ENCODE peak calls at places on chromosomes 11 and 22, in six cellular contexts. One of them, this sample, is unnamed.

GRCh38 chr11:94928146-94928995 is 45.0 kb downstream of the CWC15 start:
- DNase-seq in OCI-LY7: no peak
- DNase-seq in HFFc6: no peak
- DNase-seq in IMR-90: no peak
- DNase-seq in esophagus squamous epithelium: no peak
- DNase-seq in CD4-positive, alpha-beta T cell: no peak
- DNase-seq in this sample: no peak

GRCh38 chr22:24096401-24097115 is 84.7 kb upstream of the SUSD2 start:
- DNase-seq in CD4-positive, alpha-beta T cell: no peak
- DNase-seq in esophagus squamous epithelium: no peak
- DNase-seq in HFFc6: no peak
- DNase-seq in IMR-90: no peak
- DNase-seq in OCI-LY7: no peak
- DNase-seq in this sample: no peak

GRCh38 chr11:119788911-119789560 is 60.0 kb upstream of the NECTIN1 start:
- DNase-seq in HFFc6: no peak
- DNase-seq in OCI-LY7: no peak
- DNase-seq in IMR-90: no peak
- DNase-seq in CD4-positive, alpha-beta T cell: no peak
- DNase-seq in esophagus squamous epithelium: no peak
- DNase-seq in this sample: no peak

GRCh38 chr11:123509737-123510578 is 79.9 kb downstream of the GRAMD1B start:
- DNase-seq in CD4-positive, alpha-beta T cell: no peak
- DNase-seq in esophagus squamous epithelium: no peak
- DNase-seq in HFFc6: peak
- DNase-seq in OCI-LY7: no peak
- DNase-seq in IMR-90: peak
- DNase-seq in this sample: peak

GRCh38 chr11:1202776-1203504 is 19.9 kb upstream of the MUC5B start:
- DNase-seq in HFFc6: no peak
- DNase-seq in IMR-90: peak
- DNase-seq in OCI-LY7: peak
- DNase-seq in esophagus squamous epithelium: no peak
- DNase-seq in CD4-positive, alpha-beta T cell: peak
- DNase-seq in this sample: peak

GRCh38 chr11:12787847-12788246 is 113.6 kb downstream of the TEAD1 start:
- DNase-seq in esophagus squamous epithelium: no peak
- DNase-seq in HFFc6: peak
- DNase-seq in CD4-positive, alpha-beta T cell: no peak
- DNase-seq in IMR-90: peak
- DNase-seq in OCI-LY7: no peak
- DNase-seq in this sample: no peak

GRCh38 chr11:34750692-34751405 is 130.0 kb downstream of the EHF start:
- DNase-seq in esophagus squamous epithelium: no peak
- DNase-seq in CD4-positive, alpha-beta T cell: no peak
- DNase-seq in HFFc6: no peak
- DNase-seq in OCI-LY7: no peak
- DNase-seq in IMR-90: no peak
- DNase-seq in this sample: no peak

GRCh38 chr11:55658031-55658573 is 3.9 kb upstream of the OR4C6 start:
- DNase-seq in OCI-LY7: no peak
- DNase-seq in CD4-positive, alpha-beta T cell: no peak
- DNase-seq in IMR-90: no peak
- DNase-seq in HFFc6: no peak
- DNase-seq in esophagus squamous epithelium: no peak
- DNase-seq in this sample: no peak

GRCh38 chr11:43676933-43677332 is 3.6 kb upstream of the HSD17B12 start:
- DNase-seq in esophagus squamous epithelium: no peak
- DNase-seq in OCI-LY7: no peak
- DNase-seq in HFFc6: no peak
- DNase-seq in IMR-90: no peak
- DNase-seq in CD4-positive, alpha-beta T cell: no peak
- DNase-seq in this sample: no peak

GRCh38 chr22:41574847-41575381 is 14.1 kb downstream of the CSDC2 start:
- DNase-seq in HFFc6: no peak
- DNase-seq in IMR-90: peak
- DNase-seq in CD4-positive, alpha-beta T cell: no peak
- DNase-seq in OCI-LY7: no peak
- DNase-seq in esophagus squamous epithelium: no peak
- DNase-seq in this sample: no peak

GRCh38 chr22:21816787-21817496 is 50.5 kb downstream of the MAPK1 start:
- DNase-seq in OCI-LY7: peak
- DNase-seq in CD4-positive, alpha-beta T cell: no peak
- DNase-seq in esophagus squamous epithelium: no peak
- DNase-seq in HFFc6: peak
- DNase-seq in IMR-90: peak
- DNase-seq in this sample: no peak

GRCh38 chr22:50720301-50720845 is 17.6 kb upstream of the ACR start:
- DNase-seq in esophagus squamous epithelium: no peak
- DNase-seq in CD4-positive, alpha-beta T cell: no peak
- DNase-seq in IMR-90: no peak
- DNase-seq in HFFc6: no peak
- DNase-seq in OCI-LY7: no peak
- DNase-seq in this sample: no peak

GRCh38 chr22:30208631-30209603 is 37.6 kb downstream of the LIF start:
- DNase-seq in IMR-90: peak
- DNase-seq in OCI-LY7: no peak
- DNase-seq in CD4-positive, alpha-beta T cell: no peak
- DNase-seq in HFFc6: peak
- DNase-seq in esophagus squamous epithelium: no peak
- DNase-seq in this sample: no peak

GRCh38 chr22:39234867-39235687 is 9.7 kb downstream of the PDGFB start:
- DNase-seq in IMR-90: no peak
- DNase-seq in CD4-positive, alpha-beta T cell: no peak
- DNase-seq in OCI-LY7: no peak
- DNase-seq in HFFc6: no peak
- DNase-seq in esophagus squamous epithelium: no peak
- DNase-seq in this sample: no peak

GRCh38 chr11:109309153-109309552 is 112.8 kb upstream of the C11orf87 start:
- DNase-seq in esophagus squamous epithelium: no peak
- DNase-seq in HFFc6: no peak
- DNase-seq in IMR-90: no peak
- DNase-seq in CD4-positive, alpha-beta T cell: no peak
- DNase-seq in OCI-LY7: no peak
- DNase-seq in this sample: no peak

GRCh38 chr11:47189100-47189834 is 3.0 kb upstream of the PACSIN3 start:
- DNase-seq in OCI-LY7: no peak
- DNase-seq in esophagus squamous epithelium: no peak
- DNase-seq in IMR-90: peak
- DNase-seq in HFFc6: peak
- DNase-seq in CD4-positive, alpha-beta T cell: no peak
- DNase-seq in this sample: no peak

GRCh38 chr22:19779685-19780268 is 19.2 kb downstream of the TBX1 start:
- DNase-seq in esophagus squamous epithelium: no peak
- DNase-seq in HFFc6: no peak
- DNase-seq in CD4-positive, alpha-beta T cell: no peak
- DNase-seq in OCI-LY7: no peak
- DNase-seq in IMR-90: peak
- DNase-seq in this sample: no peak

GRCh38 chr11:34840736-34841386 is 75.3 kb downstream of the APIP start:
- DNase-seq in IMR-90: peak
- DNase-seq in HFFc6: no peak
- DNase-seq in OCI-LY7: peak
- DNase-seq in esophagus squamous epithelium: no peak
- DNase-seq in CD4-positive, alpha-beta T cell: no peak
- DNase-seq in this sample: no peak

GRCh38 chr11:65417221-65417701 is 5.3 kb upstream of the NEAT1 start:
- DNase-seq in OCI-LY7: peak
- DNase-seq in esophagus squamous epithelium: no peak
- DNase-seq in HFFc6: no peak
- DNase-seq in CD4-positive, alpha-beta T cell: peak
- DNase-seq in IMR-90: no peak
- DNase-seq in this sample: no peak

GRCh38 chr11:20031155-20032001 is 128.9 kb downstream of the DBX1 start:
- DNase-seq in HFFc6: peak
- DNase-seq in CD4-positive, alpha-beta T cell: no peak
- DNase-seq in IMR-90: peak
- DNase-seq in OCI-LY7: no peak
- DNase-seq in esophagus squamous epithelium: no peak
- DNase-seq in this sample: no peak

GRCh38 chr22:20388200-20388599 is 5.8 kb upstream of the ZNF74 start:
- DNase-seq in esophagus squamous epithelium: no peak
- DNase-seq in HFFc6: no peak
- DNase-seq in CD4-positive, alpha-beta T cell: no peak
- DNase-seq in OCI-LY7: no peak
- DNase-seq in IMR-90: no peak
- DNase-seq in this sample: no peak

DNA sequence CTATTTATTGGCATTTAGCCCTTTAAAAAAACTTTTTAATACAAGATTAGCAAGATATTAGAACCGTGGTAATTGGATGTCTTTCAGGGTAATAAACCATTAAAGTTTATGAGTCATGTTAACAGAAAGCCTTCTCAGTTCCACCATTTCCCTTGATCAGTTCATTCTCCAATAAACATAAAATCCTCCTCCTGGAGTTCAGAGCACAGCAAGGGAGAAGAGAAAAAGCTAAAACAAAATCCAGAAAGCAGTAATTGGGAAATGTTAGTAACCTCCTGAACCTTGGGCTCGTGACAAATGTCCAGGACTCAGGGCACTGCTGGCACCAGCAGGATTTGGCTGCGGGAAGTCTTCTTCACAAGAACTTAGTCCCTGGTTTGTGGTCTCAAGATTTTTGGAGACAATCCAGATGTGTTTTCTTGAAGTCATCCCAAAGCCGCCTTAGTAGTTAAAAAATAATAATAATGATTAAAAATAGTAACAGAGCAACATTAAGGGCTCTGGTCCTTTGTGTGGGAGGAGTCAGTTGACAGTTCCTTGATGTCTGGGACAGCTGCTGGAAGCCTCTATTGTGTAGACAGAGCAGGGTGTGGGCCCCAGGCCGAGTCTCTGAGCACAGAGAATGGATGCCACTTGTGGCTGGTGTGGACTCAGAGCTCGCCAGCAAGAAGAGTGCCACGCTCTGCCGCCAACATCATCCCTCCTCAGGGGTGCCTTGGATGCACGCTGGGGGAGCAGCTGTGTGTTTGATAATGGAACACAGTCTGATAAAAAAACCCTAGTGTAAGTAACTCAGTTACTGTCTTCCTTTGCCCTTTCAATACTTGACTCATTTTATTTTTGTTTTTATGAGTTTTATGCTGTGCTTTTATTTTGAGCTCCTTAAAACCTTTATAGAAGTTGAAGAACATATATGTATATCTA is 43.5 kb upstream of the PITPNB start:
- DNase-seq in IMR-90: peak
- DNase-seq in HFFc6: no peak
- DNase-seq in esophagus squamous epithelium: no peak
- DNase-seq in OCI-LY7: no peak
- DNase-seq in CD4-positive, alpha-beta T cell: no peak
- DNase-seq in this sample: no peak
- TF ChIP-seq CTCF in IMR-90: no peak
- TF ChIP-seq CTCF in HFFc6: no peak
- TF ChIP-seq CTCF in esophagus squamous epithelium: no peak
- TF ChIP-seq CTCF in OCI-LY7: no peak
- TF ChIP-seq CTCF in CD4-positive, alpha-beta T cell: no peak
- TF ChIP-seq CTCF in this sample: no peak

GRCh38 chr22:46537221-46537945 is at the start of gene CELSR1:
- DNase-seq in esophagus squamous epithelium: no peak
- DNase-seq in IMR-90: peak
- DNase-seq in OCI-LY7: no peak
- DNase-seq in HFFc6: no peak
- DNase-seq in CD4-positive, alpha-beta T cell: no peak
- DNase-seq in this sample: peak

GRCh38 chr22:46536559-46537220 is 730 bp downstream of the CELSR1 start:
- DNase-seq in esophagus squamous epithelium: no peak
- DNase-seq in OCI-LY7: no peak
- DNase-seq in HFFc6: no peak
- DNase-seq in CD4-positive, alpha-beta T cell: no peak
- DNase-seq in IMR-90: no peak
- DNase-seq in this sample: no peak

GRCh38 chr22:46538816-46539163 is 1.4 kb upstream of the CELSR1 start:
- DNase-seq in OCI-LY7: no peak
- DNase-seq in IMR-90: peak
- DNase-seq in esophagus squamous epithelium: no peak
- DNase-seq in CD4-positive, alpha-beta T cell: no peak
- DNase-seq in HFFc6: peak
- DNase-seq in this sample: no peak

GRCh38 chr22:46539169-46539568 is 1.7 kb upstream of the CELSR1 start:
- DNase-seq in OCI-LY7: no peak
- DNase-seq in esophagus squamous epithelium: no peak
- DNase-seq in CD4-positive, alpha-beta T cell: no peak
- DNase-seq in HFFc6: no peak
- DNase-seq in IMR-90: no peak
- DNase-seq in this sample: no peak

GRCh38 chr22:46537946-46538815 is 761 bp upstream of the CELSR1 start:
- DNase-seq in OCI-LY7: no peak
- DNase-seq in HFFc6: peak
- DNase-seq in esophagus squamous epithelium: no peak
- DNase-seq in CD4-positive, alpha-beta T cell: no peak
- DNase-seq in IMR-90: peak
- DNase-seq in this sample: no peak
- TF ChIP-seq CTCF in OCI-LY7: no peak
- TF ChIP-seq CTCF in HFFc6: peak
- TF ChIP-seq CTCF in esophagus squamous epithelium: no peak
- TF ChIP-seq CTCF in CD4-positive, alpha-beta T cell: no peak
- TF ChIP-seq CTCF in IMR-90: no peak
- TF ChIP-seq CTCF in this sample: peak

GRCh38 chr11:74398244-74399159 is at the start of gene PGM2L1:
- DNase-seq in IMR-90: peak
- DNase-seq in HFFc6: peak
- DNase-seq in OCI-LY7: peak
- DNase-seq in CD4-positive, alpha-beta T cell: peak
- DNase-seq in esophagus squamous epithelium: peak
- DNase-seq in this sample: peak

GRCh38 chr11:74403607-74404006 is 5.4 kb upstream of the PGM2L1 start:
- DNase-seq in CD4-positive, alpha-beta T cell: no peak
- DNase-seq in IMR-90: no peak
- DNase-seq in HFFc6: no peak
- DNase-seq in esophagus squamous epithelium: no peak
- DNase-seq in OCI-LY7: no peak
- DNase-seq in this sample: no peak

DNA sequence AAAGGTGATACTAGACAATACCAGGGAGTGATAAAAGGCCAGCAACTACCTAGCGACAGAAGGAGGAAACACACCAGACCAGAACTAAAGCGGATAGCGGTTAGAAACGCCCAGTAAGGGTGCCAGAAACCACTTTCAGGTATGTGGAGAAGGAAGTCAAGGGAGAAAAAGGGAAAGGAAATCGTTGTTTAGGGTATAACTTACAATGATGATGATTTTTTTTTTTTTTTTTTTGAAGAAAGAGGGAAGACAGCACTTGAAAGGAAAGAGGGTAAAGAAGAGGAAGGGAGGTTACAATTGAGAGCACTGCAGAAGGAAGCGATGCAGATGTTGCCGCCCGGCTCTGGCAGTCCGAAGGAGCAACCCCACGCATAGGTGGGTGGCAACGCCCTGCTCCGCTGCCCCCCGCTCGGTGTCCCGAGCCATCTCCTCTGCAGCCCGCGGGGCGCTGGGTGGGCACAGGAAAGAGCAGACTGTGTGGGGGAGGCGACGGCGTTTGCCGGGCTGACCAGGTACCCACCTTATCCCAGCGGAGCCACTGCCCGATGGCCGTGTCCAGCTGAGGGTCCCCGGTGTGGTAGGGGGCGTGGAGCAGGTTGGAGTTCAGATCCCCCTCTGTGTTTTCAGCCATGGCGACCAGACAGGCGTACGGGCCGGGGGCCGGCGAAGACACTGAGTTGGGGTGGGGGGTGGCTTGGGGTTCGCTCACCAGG is 546 bp downstream of the PGM2L1 start:
- DNase-seq in HFFc6: no peak
- DNase-seq in esophagus squamous epithelium: no peak
- DNase-seq in CD4-positive, alpha-beta T cell: peak
- DNase-seq in IMR-90: peak
- DNase-seq in OCI-LY7: peak
- DNase-seq in this sample: peak
- TF ChIP-seq CTCF in HFFc6: no peak
- TF ChIP-seq CTCF in esophagus squamous epithelium: no peak
- TF ChIP-seq CTCF in CD4-positive, alpha-beta T cell: peak
- TF ChIP-seq CTCF in IMR-90: peak
- TF ChIP-seq CTCF in OCI-LY7: no peak
- TF ChIP-seq CTCF in this sample: no peak

GRCh38 chr22:44067033-44067432 is 42.9 kb downstream of the PARVB start:
- DNase-seq in OCI-LY7: no peak
- DNase-seq in CD4-positive, alpha-beta T cell: no peak
- DNase-seq in HFFc6: no peak
- DNase-seq in IMR-90: no peak
- DNase-seq in esophagus squamous epithelium: no peak
- DNase-seq in this sample: no peak
- TF ChIP-seq CTCF in OCI-LY7: peak
- TF ChIP-seq CTCF in CD4-positive, alpha-beta T cell: no peak
- TF ChIP-seq CTCF in HFFc6: no peak
- TF ChIP-seq CTCF in IMR-90: no peak
- TF ChIP-seq CTCF in esophagus squamous epithelium: no peak
- TF ChIP-seq CTCF in this sample: no peak